ENCODE peak calls at places on chromosomes 5 and 9, in ten cellular contexts. R is LoVo; I is activated T-helper 1 cell treated with anti-CD3 and anti-CD28 coated beads, Interleukin-2, amount 50 U/mL, for 16 hours; L is naive thymus-derived CD4-positive, alpha-beta T cell; C is SW 1271; A is B cell; M is BE2C; K is OCI-M1; V is NCI-H2029 treated with DMSO at 0.1 percent for 48 hours; O is SK-N-MC. X is an unnamed sample.

GRCh38 chr5:160649304-160649703 is 202.7 kb downstream of the ATP10B start:
- DNase-seq in K (peak; percentile 74), R (no peak), A (no peak), O (no peak), M (no peak), I (no peak), L (no peak), V (no peak), C (peak; percentile 4), X (no peak)

GRCh38 chr5:177546262-177546741 is 8.1 kb downstream of the FAM193B start:
- DNase-seq in O (no peak), I (no peak), V (no peak), M (no peak), R (no peak), A (no peak), L (no peak), C (peak; percentile 75), K (peak; percentile 60), X (no peak)

GRCh38 chr9:131349881-131350563 is 43.9 kb upstream of the PRRC2B start:
- DNase-seq in C (peak; percentile 69), V (peak; percentile 69), L (peak; percentile 85), R (peak; percentile 71), K (peak; percentile 90), I (peak; percentile 83), M (peak; percentile 95), O (no peak), A (peak; percentile 87), X (peak; percentile 90)

GRCh38 chr9:113737414-113738271 is 138.5 kb upstream of the ZNF618 start:
- DNase-seq in L (peak; percentile 16), V (peak; percentile 67), A (peak; percentile 30), K (peak; percentile 78), M (peak; percentile 66), C (peak; percentile 62), I (no peak), R (peak; percentile 42), O (no peak), X (peak; percentile 38)

GRCh38 chr9:87708989-87709706 is 16.8 kb upstream of the CTSL start:
- DNase-seq in R (no peak), V (no peak), K (no peak), A (no peak), M (no peak), L (peak; percentile 48), I (no peak), O (no peak), C (no peak), X (no peak)

GRCh38 chr5:20466507-20466906 is 478.5 kb upstream of the CDH18 start:
- DNase-seq in O (no peak), A (no peak), V (no peak), I (no peak), M (no peak), R (no peak), C (no peak), L (no peak), K (no peak), X (no peak)

GRCh38 chr5:4563400-4563799 is 576.7 kb upstream of the ADAMTS16 start:
- DNase-seq in O (no peak), M (no peak), K (peak; percentile 50), R (no peak), L (no peak), A (no peak), I (no peak), C (no peak), V (no peak), X (no peak)

GRCh38 chr9:32251539-32251938 is 132.9 kb upstream of the ACO1 start:
- DNase-seq in R (peak; percentile 54), L (peak; percentile 34), A (peak; percentile 26), V (peak; percentile 86), M (peak; percentile 66), O (no peak), I (no peak), K (peak; percentile 89), C (peak; percentile 52), X (peak; percentile 8)

GRCh38 chr5:106290841-106291240 is 1379.9 kb downstream of the EFNA5 start:
- DNase-seq in C (no peak), I (no peak), M (no peak), O (no peak), K (no peak), A (no peak), L (no peak), V (no peak), R (no peak), X (no peak)

GRCh38 chr5:156356238-156356637 is 29.3 kb downstream of the SGCD start:
- DNase-seq in I (no peak), M (no peak), R (no peak), O (no peak), A (no peak), L (no peak), K (no peak), C (no peak), V (no peak), X (no peak)

GRCh38 chr9:100473271-100474081 is 527 bp downstream of the TMEFF1 start:
- DNase-seq in I (no peak), K (peak; percentile 37), M (peak; percentile 63), R (peak; percentile 15), C (no peak), O (no peak), L (peak; percentile 19), A (peak; percentile 62), V (no peak), X (no peak)

GRCh38 chr9:107868166-107868565 is 378.6 kb upstream of the KLF4 start:
- DNase-seq in I (no peak), A (peak; percentile 62), K (no peak), M (no peak), R (no peak), C (no peak), L (no peak), O (no peak), V (no peak), X (no peak)

GRCh38 chr9:98837516-98837915 is 30.0 kb downstream of the GALNT12 start:
- DNase-seq in M (no peak), L (no peak), A (no peak), K (no peak), I (no peak), C (no peak), O (no peak), V (no peak), R (no peak), X (no peak)

GRCh38 chr9:38443181-38443580 is 18.9 kb upstream of the IGFBPL1 start:
- DNase-seq in A (no peak), I (no peak), M (no peak), V (no peak), L (no peak), R (no peak), K (no peak), O (no peak), C (no peak), X (no peak)

GRCh38 chr5:134464988-134465855 is 53.5 kb upstream of the CDKN2AIPNL start:
- DNase-seq in V (no peak), C (no peak), M (no peak), L (no peak), R (no peak), A (no peak), O (peak; percentile 24), I (no peak), K (no peak), X (no peak)

GRCh38 chr9:37926737-37927590 is 23.0 kb upstream of the SLC25A51 start:
- DNase-seq in L (no peak), I (no peak), C (no peak), O (no peak), V (no peak), A (no peak), M (no peak), K (no peak), R (no peak), X (no peak)

GRCh38 chr5:1523793-1524480 is at the start of gene LPCAT1:
- DNase-seq in R (peak; percentile 90), O (no peak), C (peak; percentile 76), A (peak; percentile 89), K (peak; percentile 78), L (peak; percentile 74), I (peak; percentile 46), M (peak; percentile 82), V (peak; percentile 21), X (peak; percentile 59)

GRCh38 chr5:176890455-176891330 is 8.5 kb downstream of the HK3 start:
- DNase-seq in I (no peak), C (no peak), V (no peak), M (no peak), L (no peak), R (no peak), K (no peak), O (no peak), A (no peak), X (no peak)

GRCh38 chr9:121463026-121463827 is 36.4 kb downstream of the GGTA1 start:
- DNase-seq in C (no peak), I (no peak), M (peak; percentile 62), O (no peak), V (no peak), L (no peak), A (peak; percentile 46), R (no peak), K (peak; percentile 84), X (no peak)

GRCh38 chr5:82330506-82330905 is 52.4 kb upstream of the RPS23 start:
- DNase-seq in R (no peak), I (no peak), O (no peak), K (no peak), M (no peak), L (no peak), V (no peak), C (no peak), A (no peak), X (no peak)

GRCh38 chr9:127498298-127498697 is 47.0 kb downstream of the LRSAM1 start:
- DNase-seq in K (no peak), M (no peak), O (no peak), L (no peak), R (no peak), A (no peak), I (no peak), C (no peak), V (no peak), X (no peak)

GRCh38 chr9:38440511-38440910 is 16.3 kb upstream of the IGFBPL1 start:
- DNase-seq in O (no peak), R (no peak), I (no peak), L (no peak), A (no peak), M (no peak), C (no peak), K (no peak), V (no peak), X (no peak)

GRCh38 chr5:173764321-173765029 is 123.7 kb upstream of the CPEB4 start:
- DNase-seq in C (peak; percentile 92), R (peak; percentile 88), O (no peak), M (peak; percentile 73), V (no peak), K (peak; percentile 33), L (no peak), A (no peak), I (no peak), X (no peak)

GRCh38 chr5:159402328-159402727 is 72.0 kb upstream of the IL12B start:
- DNase-seq in C (no peak), O (no peak), L (no peak), I (no peak), M (peak; percentile 42), R (peak; percentile 11), K (no peak), A (no peak), V (peak; percentile 4), X (peak; percentile 2)

GRCh38 chr5:51559390-51559789 is 176.1 kb downstream of the ISL1 start:
- DNase-seq in K (no peak), A (no peak), V (no peak), I (no peak), C (no peak), R (no peak), L (no peak), M (peak; percentile 12), O (no peak), X (no peak)

GRCh38 chr5:157476699-157477408 is 16.8 kb downstream of the NIPAL4 start:
- DNase-seq in M (peak; percentile 48), A (peak; percentile 60), L (peak; percentile 33), K (peak; percentile 73), O (peak; percentile 32), I (no peak), C (peak; percentile 80), R (peak; percentile 74), V (peak; percentile 47), X (peak; percentile 22)

GRCh38 chr5:34517249-34517648 is 138.9 kb upstream of the RAI14 start:
- DNase-seq in L (no peak), M (no peak), A (no peak), O (no peak), V (peak; percentile 18), R (no peak), K (no peak), I (no peak), C (no peak), X (no peak)

GRCh38 chr9:19114680-19115270 is 12.1 kb upstream of the HAUS6 start:
- DNase-seq in C (no peak), O (no peak), K (no peak), M (no peak), V (no peak), R (no peak), A (no peak), I (no peak), L (no peak), X (no peak)

X was measured in DMS79 treated with DMSO at 0.1 percent for 48 hours.